ENCODE peak calls at places on chromosome 20, in four cellular contexts. H, R, V and Z are unnamed samples.

GRCh38 chr20:64102647-64103354 is 4.6 kb downstream of the NPBWR2 start:
- DNase-seq in R (no peak), H (no peak), V (no peak), Z (peak)

GRCh38 chr20:58021481-58021880 is 207.0 kb downstream of the ANKRD60 start:
- DNase-seq in H (no peak), R (no peak), V (no peak), Z (peak)

GRCh38 chr20:5090191-5090590 is 29.6 kb downstream of the PCNA start:
- DNase-seq in R (no peak), H (no peak), V (no peak), Z (no peak)

GRCh38 chr20:63172726-63173125 is 43.2 kb downstream of the YTHDF1 start:
- DNase-seq in H (no peak), V (no peak), R (no peak), Z (peak)

GRCh38 chr20:11792229-11792953 is 125.3 kb upstream of the BTBD3 start:
- DNase-seq in R (no peak), H (no peak), V (no peak), Z (no peak)

GRCh38 chr20:56414842-56415765 is 3.0 kb downstream of the CASS4 start:
- DNase-seq in V (peak), R (peak), H (no peak), Z (no peak)

GRCh38 chr20:6489361-6490154 is 277.9 kb upstream of the BMP2 start:
- DNase-seq in R (no peak), H (no peak), V (no peak), Z (no peak)

GRCh38 chr20:40749985-40750506 is 61.0 kb upstream of the MAFB start:
- DNase-seq in R (no peak), H (no peak), V (no peak), Z (no peak)

GRCh38 chr20:57661201-57662027 is 41.2 kb upstream of the ZBP1 start:
- DNase-seq in H (no peak), R (no peak), V (no peak), Z (peak)

GRCh38 chr20:10670521-10671220 is 3.1 kb downstream of the JAG1 start:
- DNase-seq in V (no peak), R (no peak), H (no peak), Z (no peak)

GRCh38 chr20:33561981-33562601 is 72.2 kb downstream of the CBFA2T2 start:
- DNase-seq in V (peak), R (no peak), H (no peak), Z (peak)

GRCh38 chr20:63314015-63314471 is 21.1 kb downstream of the COL20A1 start:
- DNase-seq in H (no peak), V (no peak), R (no peak), Z (no peak)

GRCh38 chr20:46253391-46253790 is 54.9 kb downstream of the CDH22 start:
- DNase-seq in R (no peak), V (no peak), H (no peak), Z (peak)

GRCh38 chr20:25989196-25989595 is 292.5 kb upstream of the ZNF337 start:
- DNase-seq in H (no peak), V (no peak), R (no peak), Z (no peak)

GRCh38 chr20:10502098-10502526 is 67.0 kb downstream of the SLX4IP start:
- DNase-seq in V (no peak), H (no peak), R (no peak), Z (no peak)

GRCh38 chr20:17504898-17505663 is 26.1 kb downstream of the BFSP1 start:
- DNase-seq in V (no peak), H (no peak), R (no peak), Z (peak)